ENCODE peak calls at places on chromosome 1, in five cellular contexts. O, F, W, Q and R are unnamed samples.

GRCh38 chr1:225882699-225883615 is 777 bp upstream of the TMEM63A start:
- DNase-seq in O (peak; percentile 50), F (peak; percentile 89), W (no peak), Q (peak; percentile 71), R (peak; percentile 73)

GRCh38 chr1:32187850-32188249 is 8.4 kb downstream of the TXLNA start:
- DNase-seq in W (no peak), F (no peak), Q (no peak), O (no peak), R (peak; percentile 68)

GRCh38 chr1:167200749-167201148 is 19.9 kb upstream of the POU2F1 start:
- DNase-seq in F (no peak), O (no peak), Q (no peak), W (no peak), R (no peak)

GRCh38 chr1:62295921-62296451 is 23.2 kb downstream of the KANK4 start:
- DNase-seq in W (no peak), Q (no peak), F (no peak), O (no peak), R (no peak)

GRCh38 chr1:109252893-109253802 is 3.8 kb downstream of the CELSR2 start:
- DNase-seq in O (no peak), W (no peak), Q (peak; percentile 71), F (peak; percentile 46), R (peak; percentile 84)

GRCh38 chr1:169339773-169340172 is 27.8 kb downstream of the NME7 start:
- DNase-seq in O (no peak), W (no peak), F (no peak), Q (no peak), R (no peak)

GRCh38 chr1:232978091-232978634 is 27.8 kb downstream of the NTPCR start:
- DNase-seq in Q (no peak), O (no peak), F (no peak), W (no peak), R (no peak)

GRCh38 chr1:114113801-114114750 is 39.6 kb downstream of the SYT6 start:
- DNase-seq in Q (no peak), O (no peak), F (no peak), W (no peak), R (peak; percentile 69)

GRCh38 chr1:37752583-37753471 is 12.1 kb downstream of the EPHA10 start:
- DNase-seq in W (no peak), Q (no peak), O (peak; percentile 37), F (peak; percentile 84), R (no peak)

GRCh38 chr1:16236495-16237342 is at the start of gene CPLANE2:
- DNase-seq in W (peak; percentile 88), Q (peak; percentile 96), O (peak; percentile 93), F (peak; percentile 99), R (peak; percentile 96)

GRCh38 chr1:33818071-33818470 is 45.8 kb upstream of the HMGB4 start:
- DNase-seq in F (no peak), W (no peak), Q (no peak), O (peak; percentile 34), R (no peak)

GRCh38 chr1:211559222-211560010 is 19.5 kb downstream of the SLC30A1 start:
- DNase-seq in W (no peak), F (no peak), Q (no peak), O (peak; percentile 61), R (no peak)

GRCh38 chr1:175016073-175016722 is 7.0 kb downstream of the MRPS14 start:
- DNase-seq in O (no peak), W (no peak), F (no peak), Q (no peak), R (no peak)

GRCh38 chr1:40857737-40858136 is 4.4 kb downstream of the CITED4 start:
- DNase-seq in O (no peak), Q (no peak), F (no peak), W (no peak), R (no peak)

GRCh38 chr1:79792212-79792575 is 785.7 kb upstream of the ADGRL4 start:
- DNase-seq in O (no peak), W (no peak), Q (no peak), F (no peak), R (no peak)

GRCh38 chr1:170010443-170010842 is 64.1 kb downstream of the KIFAP3 start:
- DNase-seq in W (no peak), F (no peak), O (peak; percentile 30), Q (no peak), R (no peak)

GRCh38 chr1:234780531-234781162 is 170.7 kb upstream of the IRF2BP2 start:
- DNase-seq in F (peak; percentile 85), O (peak; percentile 10), Q (peak; percentile 61), W (no peak), R (no peak)

GRCh38 chr1:87641996-87642395 is 313.3 kb downstream of the LMO4 start:
- DNase-seq in O (no peak), W (no peak), F (no peak), Q (no peak), R (no peak)

GRCh38 chr1:21586926-21587601 is 77.8 kb downstream of the ALPL start:
- DNase-seq in O (peak; percentile 50), Q (no peak), F (peak; percentile 88), W (no peak), R (peak; percentile 88)

GRCh38 chr1:159141584-159142518 is 29.6 kb upstream of the CADM3 start:
- DNase-seq in Q (no peak), W (no peak), F (no peak), O (no peak), R (no peak)

GRCh38 chr1:211013346-211014240 is 120.4 kb downstream of the KCNH1 start:
- DNase-seq in Q (no peak), O (no peak), F (no peak), W (no peak), R (no peak)

GRCh38 chr1:218242171-218242570 is 42.9 kb upstream of the RRP15 start:
- DNase-seq in Q (no peak), W (no peak), O (peak; percentile 44), F (no peak), R (no peak)

GRCh38 chr1:179786815-179787736 is 44.0 kb downstream of the FAM163A start:
- DNase-seq in Q (no peak), W (no peak), O (peak; percentile 67), F (no peak), R (no peak)

GRCh38 chr1:3698660-3699408 is 46.5 kb downstream of the TP73 start:
- DNase-seq in F (no peak), Q (no peak), O (no peak), W (no peak), R (no peak)

GRCh38 chr1:235893840-235894239 is 27.1 kb upstream of the LYST start:
- DNase-seq in Q (no peak), O (peak; percentile 90), W (no peak), F (no peak), R (no peak)

GRCh38 chr1:61213612-61214011 is 131.3 kb downstream of the NFIA start:
- DNase-seq in W (no peak), Q (no peak), O (no peak), F (no peak), R (no peak)

GRCh38 chr1:84972377-84972987 is 24.4 kb downstream of the MCOLN2 start:
- DNase-seq in W (no peak), F (no peak), Q (no peak), O (no peak), R (no peak)

GRCh38 chr1:226001852-226002666 is 2.9 kb upstream of the SDE2 start:
- DNase-seq in W (peak; percentile 21), O (peak; percentile 37), Q (peak; percentile 64), F (no peak), R (no peak)

GRCh38 chr1:67175713-67176112 is 9.5 kb downstream of the IL23R start:
- DNase-seq in O (no peak), Q (no peak), F (no peak), W (no peak), R (no peak)

GRCh38 chr1:53541761-53542550 is 82.8 kb downstream of the DMRTB1 start:
- DNase-seq in O (peak; percentile 49), F (peak; percentile 53), Q (peak; percentile 52), W (no peak), R (peak; percentile 49)
- H3K27ac ChIP-seq in O (no peak overlapping the region), F (no peak overlapping the region), Q (peak overlapping the region; percentile 47), W (no peak overlapping the region), R (no peak overlapping the region)

DNA sequence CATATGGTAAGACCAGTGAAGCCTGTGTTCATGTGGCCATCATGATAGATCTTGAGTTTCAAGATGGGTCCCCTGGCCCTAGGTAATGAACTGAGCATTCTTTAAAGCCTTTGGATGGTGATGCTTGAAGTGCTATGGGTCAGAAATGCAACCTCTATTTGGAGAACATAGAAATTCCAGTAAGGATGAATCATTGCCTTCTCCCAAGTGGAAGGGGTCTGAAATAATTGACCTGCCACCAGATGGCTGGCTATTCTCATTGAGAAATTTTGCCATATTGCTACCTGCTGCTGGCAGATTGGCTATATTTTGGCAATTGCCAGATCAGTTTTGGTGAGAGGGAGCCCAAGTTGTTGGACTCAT is 739 bp upstream of the IFI6 start:
- DNase-seq in F (no peak), W (no peak), O (no peak), Q (no peak), R (no peak)
- H3K4me3 ChIP-seq in F (peak overlapping the region; percentile 34), W (peak overlapping the region; percentile 71), O (no peak overlapping the region), Q (peak overlapping the region; percentile 73), R (no peak overlapping the region)

DNA sequence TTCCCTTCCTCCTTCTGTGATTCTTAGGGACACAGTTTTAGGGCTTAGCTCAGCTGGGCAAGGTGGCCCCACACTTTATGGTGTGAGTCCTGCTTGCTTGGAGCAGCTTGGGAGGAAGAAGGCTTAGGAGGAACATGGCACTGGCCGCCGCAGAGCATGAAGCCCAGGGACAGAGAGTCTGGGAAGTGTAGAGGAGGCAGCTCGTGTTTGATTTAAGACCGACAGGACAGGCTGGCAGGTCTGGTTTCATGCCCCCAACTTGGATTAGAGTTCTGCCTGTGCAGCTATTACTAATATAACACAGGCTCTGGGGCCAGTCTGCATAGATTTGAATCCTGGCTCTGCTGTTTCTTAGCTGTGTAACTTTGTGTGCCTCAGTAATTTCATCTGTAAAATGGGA is 229.4 kb upstream of the CSF3R start:
- DNase-seq in F (no peak), Q (no peak), O (no peak), W (no peak), R (peak; percentile 31)
- H3K4me1 ChIP-seq in F (no peaks in the 10 kb centered on the region), Q (no peaks in the 10 kb centered on the region), O (no peaks in the 10 kb centered on the region), W (no peaks in the 10 kb centered on the region), R (no peaks in the 10 kb centered on the region)

GRCh38 chr1:1875932-1876331 is 15.0 kb downstream of the GNB1 start:
- DNase-seq in F (no peak), O (no peak), W (no peak), Q (no peak), R (peak; percentile 6)

GRCh38 chr1:1873186-1873585 is 17.7 kb downstream of the GNB1 start:
- DNase-seq in W (no peak), O (peak; percentile 90), F (no peak), Q (no peak), R (no peak)

GRCh38 chr1:1877852-1878436 is 12.9 kb downstream of the GNB1 start:
- DNase-seq in Q (no peak), F (no peak), O (no peak), W (no peak), R (no peak)

GRCh38 chr1:1874901-1875300 is 16.0 kb downstream of the GNB1 start:
- DNase-seq in W (no peak), Q (no peak), O (no peak), F (no peak), R (peak; percentile 4)

DNA sequence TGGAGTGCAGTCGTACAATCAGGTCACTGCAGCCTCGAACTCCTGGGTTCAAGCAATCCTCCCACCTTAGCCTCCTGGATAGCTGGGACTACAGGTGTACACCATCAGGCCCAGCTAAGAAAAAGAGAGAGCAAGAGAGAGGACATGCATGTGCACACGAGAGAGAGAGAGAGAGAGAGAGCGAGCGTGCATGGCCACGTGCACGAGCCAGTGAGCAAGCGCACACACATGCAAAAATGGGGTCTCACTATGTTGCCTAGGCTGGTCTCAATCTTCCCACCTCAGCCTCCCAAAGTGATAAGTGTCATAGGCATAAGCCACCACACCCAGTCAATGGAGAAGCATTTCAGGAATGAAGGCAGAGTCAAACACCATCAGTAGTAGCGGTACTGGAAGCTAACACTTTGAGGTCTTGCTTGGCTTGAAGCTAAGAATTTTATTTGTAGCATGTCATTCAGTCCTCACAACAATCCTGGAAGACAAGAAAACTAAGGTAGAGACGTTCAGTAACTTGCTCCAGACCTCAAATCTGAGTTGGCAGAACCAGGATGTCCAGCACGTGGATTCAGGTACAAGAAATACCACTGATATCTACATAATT is 14.5 kb downstream of the GNB1 start:
- DNase-seq in W (no peak), Q (no peak), O (no peak), F (no peak), R (peak; percentile 1)
- H3K27ac ChIP-seq in W (no peak overlapping the region), Q (no peak overlapping the region), O (no peak overlapping the region), F (no peak overlapping the region), R (no peak overlapping the region)